ENCODE peak calls at places on chromosomes 12 and 14, in nine cellular contexts. H is lower lobe of right lung; U is right lobe of liver; B is heart right ventricle; I is A549; X is aorta; D is CD4-positive, CD25-positive, alpha-beta regulatory T cell; N is ovary; W is GM23248. T is an unnamed sample.
A peak's percentile ranks its signal among the peaks of the same experiment; 100 is the strongest.

GRCh38 chr14:22918809-22919600 is at the start of gene RBM23:
- DNase-seq in H (peak; percentile 100), U (peak; percentile 100), B (peak; percentile 100), I (peak; percentile 100), X (peak; percentile 100), D (peak; percentile 100), N (peak; percentile 100), W (peak; percentile 100), T (peak; percentile 100)

GRCh38 chr14:23365353-23366162 is 586 bp upstream of the EFS start:
- DNase-seq in H (no peak), U (no peak), B (no peak), I (no peak), X (peak; percentile 78), D (no peak), N (peak; percentile 73), W (peak; percentile 46), T (peak; percentile 47)

GRCh38 chr12:52243264-52243773 is 10.3 kb downstream of the KRT7 start:
- DNase-seq in H (no peak), U (no peak), B (no peak), I (peak; percentile 61), X (no peak), D (no peak), N (no peak), W (peak; percentile 27), T (no peak)

GRCh38 chr12:42794811-42795210 is 205.3 kb upstream of the PRICKLE1 start:
- DNase-seq in H (no peak), U (no peak), B (no peak), I (no peak), X (no peak), D (no peak), N (no peak), W (peak; percentile 75), T (no peak)

GRCh38 chr14:70822706-70823185 is 13.4 kb upstream of the MAP3K9 start:
- DNase-seq in H (peak; percentile 56), U (no peak), B (peak; percentile 34), I (peak; percentile 33), X (peak; percentile 84), D (no peak), N (peak; percentile 61), W (peak; percentile 62), T (peak; percentile 55)

GRCh38 chr14:43085820-43086219 is 1421.3 kb downstream of the FSCB start:
- DNase-seq in H (no peak), U (no peak), B (no peak), I (no peak), X (no peak), D (no peak), N (no peak), W (no peak), T (no peak)

GRCh38 chr14:27528328-27528727 is 930.5 kb upstream of the NOVA1 start:
- DNase-seq in H (no peak), U (no peak), B (no peak), I (peak; percentile 36), X (no peak), D (no peak), N (no peak), W (peak; percentile 7), T (peak; percentile 54)

GRCh38 chr12:59181378-59181777 is 261.1 kb upstream of the LRIG3 start:
- DNase-seq in H (no peak), U (no peak), B (no peak), I (no peak), X (no peak), D (no peak), N (no peak), W (no peak), T (no peak)

GRCh38 chr14:79629372-79629771 is 581.9 kb downstream of the DIO2 start:
- DNase-seq in H (no peak), U (no peak), B (no peak), I (no peak), X (no peak), D (no peak), N (no peak), W (no peak), T (no peak)

GRCh38 chr12:31119531-31120211 is 46.0 kb downstream of the DDX11 start:
- DNase-seq in H (no peak), U (no peak), B (no peak), I (no peak), X (peak; percentile 74), D (no peak), N (no peak), W (no peak), T (no peak)

GRCh38 chr12:31120392-31121008 is 46.8 kb downstream of the DDX11 start:
- DNase-seq in H (no peak), U (no peak), B (no peak), I (no peak), X (no peak), D (no peak), N (no peak), W (no peak), T (no peak)

GRCh38 chr12:31118831-31119530 is 45.3 kb downstream of the DDX11 start:
- DNase-seq in H (no peak), U (no peak), B (no peak), I (peak; percentile 74), X (peak; percentile 79), D (no peak), N (peak; percentile 71), W (no peak), T (peak; percentile 66)

GRCh38 chr12:31117203-31118011 is 43.7 kb downstream of the DDX11 start:
- DNase-seq in H (no peak), U (no peak), B (no peak), I (peak; percentile 66), X (peak; percentile 84), D (peak; percentile 52), N (peak; percentile 71), W (peak; percentile 30), T (peak; percentile 65)

DNA sequence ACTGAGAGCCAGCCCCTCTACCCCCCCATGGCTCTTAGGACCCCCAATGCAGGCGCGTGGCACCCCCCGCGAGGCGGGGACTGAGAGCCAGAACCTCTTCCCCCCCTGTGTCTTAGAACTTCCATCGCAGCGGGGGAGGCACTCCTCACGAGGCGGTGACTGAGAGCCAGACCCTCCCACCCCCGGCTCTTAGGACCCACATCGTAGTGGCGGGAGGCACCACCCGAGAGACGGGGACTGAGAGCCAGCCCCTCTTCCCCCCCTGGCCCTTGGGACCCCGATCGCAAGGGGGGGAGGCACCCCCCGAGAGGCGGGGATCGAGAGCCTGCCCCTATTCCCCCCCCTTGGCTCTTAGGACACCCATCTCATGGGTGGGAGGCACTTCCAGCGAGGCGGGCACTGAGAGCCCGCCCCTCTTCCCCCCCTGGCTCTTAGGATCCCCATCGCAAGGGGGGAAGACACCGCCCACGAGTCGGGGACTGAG is 44.7 kb downstream of the DDX11 start:
- DNase-seq in H (no peak), U (no peak), B (no peak), I (peak; percentile 48), X (peak; percentile 66), D (no peak), N (peak; percentile 56), W (no peak), T (peak; percentile 60)
- H3K27ac ChIP-seq in H (no peak overlapping the region), U (no peak overlapping the region), B (no peak overlapping the region), I (peak overlapping the region; percentile 24), X (no peak overlapping the region), D (no peak overlapping the region), N (no peak overlapping the region), W (no peak overlapping the region), T (peak overlapping the region; percentile 36)

GRCh38 chr12:121352053-121353018 is at the start of gene ANAPC5:
- DNase-seq in H (peak; percentile 95), U (peak; percentile 96), B (peak; percentile 96), I (peak; percentile 100), X (peak; percentile 96), D (peak; percentile 98), N (peak; percentile 90), W (peak; percentile 99), T (peak; percentile 97)
- H3K4me3 ChIP-seq in H (peak within 1 kb of the TSS; percentile 97), U (peak within 1 kb of the TSS; percentile 90), B (peak within 1 kb of the TSS; percentile 99), I (peak within 1 kb of the TSS; percentile 67), X (peak within 1 kb of the TSS; percentile 92), D (peak within 1 kb of the TSS; percentile 96), N (peak within 1 kb of the TSS; percentile 91), W (peak within 1 kb of the TSS; percentile 96), T (peak within 1 kb of the TSS; percentile 75)

GRCh38 chr14:77035267-77035666 is 6.8 kb upstream of the IRF2BPL start:
- DNase-seq in H (no peak), U (no peak), B (no peak), I (no peak), X (no peak), D (no peak), N (no peak), W (no peak), T (no peak)
- H3K4me1 ChIP-seq in H (peaks cover 90% of the 10 kb centered on the region), U (peaks cover 67% of the 10 kb centered on the region), B (peaks cover 92% of the 10 kb centered on the region), I (peaks cover 75% of the 10 kb centered on the region), X (no peaks in the 10 kb centered on the region), D (peaks cover 85% of the 10 kb centered on the region), N (peaks cover 28% of the 10 kb centered on the region), W (peaks cover 63% of the 10 kb centered on the region), T (peaks cover 46% of the 10 kb centered on the region)

GRCh38 chr14:34449819-34450541 is 12.1 kb downstream of the SPTSSA start:
- DNase-seq in H (no peak), U (no peak), B (no peak), I (no peak), X (no peak), D (no peak), N (no peak), W (no peak), T (no peak)
- H3K27ac ChIP-seq in H (no peak overlapping the region), U (no peak overlapping the region), B (no peak overlapping the region), I (no peak overlapping the region), X (no peak overlapping the region), D (no peak overlapping the region), N (no peak overlapping the region), W (no peak overlapping the region), T (no peak overlapping the region)

DNA sequence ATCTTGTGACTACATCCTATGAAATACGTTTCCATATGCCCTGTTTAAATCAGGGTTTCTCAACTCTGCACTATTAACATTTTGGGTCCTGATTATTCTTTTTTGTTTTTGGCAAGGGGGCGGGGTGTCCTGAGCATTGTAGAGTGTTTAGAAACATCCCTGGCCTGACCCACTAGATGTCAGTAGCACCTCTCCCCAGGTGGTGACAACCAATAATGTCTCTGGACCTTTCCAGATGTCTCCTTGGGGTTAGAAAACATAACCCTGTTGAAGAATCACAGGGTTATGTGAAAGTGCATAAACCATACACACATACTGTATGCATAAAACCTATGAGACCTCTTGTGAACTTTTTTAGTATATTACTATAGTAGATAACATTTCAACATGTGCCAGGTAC is 1.4 kb downstream of the ACAD10 start:
- DNase-seq in H (no peak), U (no peak), B (no peak), I (peak; percentile 44), X (no peak), D (peak; percentile 33), N (no peak), W (peak; percentile 30), T (no peak)
- H3K4me3 ChIP-seq in H (no peak overlapping the region), U (no peak overlapping the region), B (no peak overlapping the region), I (no peak overlapping the region), X (no peak overlapping the region), D (no peak overlapping the region), N (no peak overlapping the region), W (peak overlapping the region; percentile 93), T (no peak overlapping the region)

DNA sequence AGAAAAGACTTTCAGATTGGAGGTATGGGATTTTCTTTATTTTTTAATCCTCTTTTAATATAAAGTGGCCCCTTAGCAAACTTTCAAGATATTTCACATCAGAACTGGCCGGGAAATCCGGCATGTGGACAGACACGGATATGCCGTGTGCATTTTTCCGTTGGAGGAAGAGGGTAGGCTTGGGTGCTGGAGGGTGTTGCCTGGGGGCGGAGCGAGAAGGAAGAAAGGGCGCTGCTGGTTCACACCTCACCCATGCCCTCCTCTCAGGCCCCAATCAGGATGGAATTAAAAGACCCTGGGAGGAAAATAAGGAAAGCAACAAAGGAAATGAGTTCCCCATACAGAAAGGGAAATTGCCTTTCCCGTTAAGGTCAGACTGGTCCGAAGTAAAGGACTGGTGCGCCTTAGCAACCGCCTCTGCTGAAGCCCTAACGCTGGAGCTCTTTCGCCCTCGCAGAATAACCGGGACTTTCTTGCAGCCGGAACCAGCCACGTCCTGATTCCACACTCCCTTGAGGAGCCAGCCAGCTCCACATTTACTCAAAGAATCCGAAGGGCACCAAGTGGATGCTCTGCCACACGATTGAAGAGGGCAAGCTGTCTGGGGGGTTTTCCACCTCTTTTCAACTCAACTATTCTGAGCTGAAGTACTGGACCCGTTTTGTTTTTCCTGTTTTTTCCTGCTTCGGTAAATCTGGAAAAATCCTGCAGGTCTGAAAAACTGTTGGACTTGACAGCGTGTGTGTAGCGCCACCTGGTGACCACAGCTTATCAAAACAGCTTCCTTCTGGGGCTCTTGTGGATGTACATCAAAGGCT is 37.8 kb upstream of the BCL2L14 start:
- DNase-seq in H (peak; percentile 74), U (peak; percentile 72), B (peak; percentile 82), I (peak; percentile 90), X (peak; percentile 84), D (peak; percentile 82), N (peak; percentile 89), W (peak; percentile 83), T (peak; percentile 56)
- H3K4me1 ChIP-seq in H (peaks cover 13% of the 10 kb centered on the region), U (peaks cover 6% of the 10 kb centered on the region), B (peaks cover 12% of the 10 kb centered on the region), I (peaks cover 3% of the 10 kb centered on the region), X (no peaks in the 10 kb centered on the region), D (peaks cover 10% of the 10 kb centered on the region), N (no peaks in the 10 kb centered on the region), W (no peaks in the 10 kb centered on the region), T (no peaks in the 10 kb centered on the region)